ENCODE peak calls at places on chromosome 22, in eight cellular contexts. G is DMS153, W is B cell, H is nephron progenitor cell, B is HFF-Myc, J is iPS DF 19.7, F is NCI-H1417, V is Calu3. D is an unnamed sample.

GRCh38 chr22:17882727-17883126 is 108.5 kb upstream of the BID start:
- DNase-seq in G (no peak), W (no peak), H (no peak), B (no peak), J (no peak), F (no peak), V (no peak), D (no peak)

GRCh38 chr22:22156716-22157499 is 87.7 kb upstream of the VPREB1 start:
- DNase-seq in G (peak), W (peak), H (peak), B (peak), J (no peak), F (peak), V (peak), D (peak)

GRCh38 chr22:27574651-27575050 is 226.9 kb downstream of the MN1 start:
- DNase-seq in G (no peak), W (no peak), H (no peak), B (no peak), J (no peak), F (no peak), V (no peak), D (no peak)

GRCh38 chr22:24392218-24392931 is 35.0 kb upstream of the ADORA2A start:
- DNase-seq in G (peak), W (no peak), H (no peak), B (no peak), J (no peak), F (peak), V (no peak), D (no peak)

GRCh38 chr22:40332319-40332781 is 13.9 kb upstream of the ADSL start:
- DNase-seq in G (no peak), W (no peak), H (no peak), B (no peak), J (no peak), F (no peak), V (no peak), D (no peak)

GRCh38 chr22:37401401-37401859 is 25.8 kb downstream of the ELFN2 start:
- DNase-seq in G (no peak), W (no peak), H (no peak), B (no peak), J (no peak), F (no peak), V (no peak), D (no peak)

GRCh38 chr22:46287873-46288751 is 8.6 kb upstream of the GTSE1 start:
- DNase-seq in G (no peak), W (no peak), H (no peak), B (no peak), J (no peak), F (no peak), V (no peak), D (peak)

GRCh38 chr22:46119729-46120419 is 30.5 kb upstream of the PPARA start:
- DNase-seq in G (no peak), W (no peak), H (no peak), B (no peak), J (no peak), F (peak), V (no peak), D (no peak)

GRCh38 chr22:37716708-37717107 is 19.9 kb downstream of the TRIOBP start:
- DNase-seq in G (no peak), W (no peak), H (no peak), B (no peak), J (no peak), F (no peak), V (no peak), D (no peak)

GRCh38 chr22:30305519-30305905 is 16.2 kb upstream of the CASTOR1 start:
- DNase-seq in G (no peak), W (peak), H (no peak), B (no peak), J (no peak), F (no peak), V (no peak), D (peak)

GRCh38 chr22:50627914-50628542 is at the start of gene ARSA:
- DNase-seq in G (peak), W (peak), H (peak), B (no peak), J (peak), F (peak), V (peak), D (peak)

GRCh38 chr22:41501209-41501608 is 32.3 kb downstream of the ACO2 start:
- DNase-seq in G (no peak), W (peak), H (no peak), B (no peak), J (no peak), F (peak), V (no peak), D (no peak)

GRCh38 chr22:45296628-45297297 is 12.0 kb downstream of the UPK3A start:
- DNase-seq in G (no peak), W (peak), H (no peak), B (no peak), J (no peak), F (no peak), V (no peak), D (no peak)

GRCh38 chr22:38706101-38706884 is 549 bp downstream of the GTPBP1 start:
- DNase-seq in G (no peak), W (no peak), H (no peak), B (no peak), J (no peak), F (peak), V (peak), D (peak)

GRCh38 chr22:38131399-38131798 is 20.9 kb upstream of the BAIAP2L2 start:
- DNase-seq in G (no peak), W (no peak), H (no peak), B (no peak), J (no peak), F (no peak), V (no peak), D (no peak)

GRCh38 chr22:30947163-30947820 is 21.3 kb downstream of the MORC2 start:
- DNase-seq in G (peak), W (no peak), H (peak), B (no peak), J (no peak), F (peak), V (no peak), D (no peak)